ENCODE peak calls at places on chromosomes 11 and 22, in five cellular contexts. T is DND-41; J is AG10803; W is suprapubic skin; Y is CD8-positive, alpha-beta T cell. V is an unnamed sample.

GRCh38 chr11:116294630-116295029 is 478.2 kb downstream of the BUD13 start:
- DNase-seq in Y (no peak), T (no peak), W (no peak), J (peak), V (no peak)

GRCh38 chr11:37264060-37264459 is 666.0 kb upstream of the RAG2 start:
- DNase-seq in T (no peak), W (no peak), Y (no peak), J (no peak), V (no peak)

GRCh38 chr11:114846040-114846791 is 167.9 kb downstream of the NXPE2 start:
- DNase-seq in W (no peak), Y (no peak), T (no peak), J (no peak), V (no peak)

GRCh38 chr11:44737222-44737621 is 10.5 kb downstream of the TSPAN18 start:
- DNase-seq in T (no peak), J (no peak), Y (no peak), W (no peak), V (no peak)

GRCh38 chr22:47143249-47143938 is 380.9 kb downstream of the TBC1D22A start:
- DNase-seq in T (no peak), W (no peak), J (no peak), Y (no peak), V (no peak)

GRCh38 chr22:19576460-19577421 is 52.5 kb upstream of the CLDN5 start:
- DNase-seq in T (no peak), J (peak), W (no peak), Y (no peak), V (no peak)

GRCh38 chr11:5362017-5362625 is 10.8 kb downstream of the OR51B6 start:
- DNase-seq in Y (no peak), J (no peak), T (no peak), W (no peak), V (no peak)

GRCh38 chr11:58780578-58780977 is 48.8 kb upstream of the GLYAT start:
- DNase-seq in T (no peak), J (no peak), Y (no peak), W (no peak), V (no peak)

GRCh38 chr11:35647535-35648092 is 15.0 kb upstream of the TRIM44 start:
- DNase-seq in J (no peak), W (no peak), T (no peak), Y (no peak), V (no peak)

GRCh38 chr11:47987310-47987709 is 7.0 kb downstream of the PTPRJ start:
- DNase-seq in J (no peak), T (no peak), Y (no peak), W (no peak), V (no peak)

GRCh38 chr11:129917231-129917630 is 21.9 kb upstream of the NFRKB start:
- DNase-seq in Y (no peak), T (no peak), W (no peak), J (peak), V (no peak)

GRCh38 chr22:40690370-40690769 is 11.1 kb downstream of the MCHR1 start:
- DNase-seq in J (no peak), W (no peak), Y (no peak), T (no peak), V (no peak)

GRCh38 chr11:119236490-119236889 is 30.4 kb downstream of the CBL start:
- DNase-seq in T (no peak), J (no peak), Y (no peak), W (no peak), V (no peak)

GRCh38 chr11:15660496-15660895 is 545.8 kb downstream of the INSC start:
- DNase-seq in J (no peak), Y (no peak), T (no peak), W (no peak), V (no peak)

GRCh38 chr11:106087815-106088435 is 10.5 kb downstream of the AASDHPPT start:
- DNase-seq in W (no peak), T (peak), J (peak), Y (no peak), V (peak)

GRCh38 chr11:10397226-10397987 is 57.7 kb upstream of the AMPD3 start:
- DNase-seq in Y (no peak), J (no peak), T (no peak), W (no peak), V (no peak)

GRCh38 chr11:32870676-32871075 is 21.9 kb upstream of the QSER1 start:
- DNase-seq in W (no peak), J (no peak), Y (peak), T (peak), V (no peak)
- TF ChIP-seq CTCF in W (no peak), J (peak), Y (peak), T (peak), V (no peak)

DNA sequence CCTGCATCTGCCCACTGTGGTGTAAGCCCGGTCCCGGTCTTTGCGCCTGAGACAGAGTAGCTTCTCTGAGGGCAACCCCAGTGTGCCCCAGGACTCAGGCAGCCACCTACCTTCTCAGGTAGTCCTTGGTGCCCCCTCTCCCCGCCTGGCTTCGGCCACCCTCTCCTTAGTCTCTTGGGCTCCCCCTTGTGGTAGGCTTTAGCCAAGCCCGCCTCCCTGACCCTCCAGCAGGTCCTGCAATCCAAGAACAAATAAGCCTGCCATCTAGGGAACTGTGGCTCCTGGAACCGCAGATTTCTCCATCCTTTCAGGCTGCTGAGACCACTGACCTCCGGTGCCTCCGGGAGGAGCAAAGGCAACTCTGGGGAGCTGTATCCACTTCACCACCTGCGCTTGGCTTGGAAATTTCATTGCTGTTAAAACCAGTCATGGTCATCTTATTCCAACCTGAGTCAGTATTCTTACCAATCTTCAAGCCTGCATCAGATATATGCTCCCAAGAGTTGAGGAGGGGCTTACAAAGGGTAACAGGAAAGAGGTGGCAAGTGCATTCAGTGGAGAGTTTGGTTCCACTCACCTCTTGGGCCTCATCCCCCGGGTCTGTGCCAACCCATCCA is 52.8 kb upstream of the TENM4 start:
- DNase-seq in W (peak), J (peak), T (peak), Y (no peak), V (peak)
- TF ChIP-seq CTCF in W (peak), J (peak), T (peak), Y (peak), V (peak)

GRCh38 chr11:69074375-69074774 is 25.6 kb downstream of the TPCN2 start:
- DNase-seq in W (no peak), J (no peak), T (no peak), Y (no peak), V (no peak)

GRCh38 chr11:69074786-69075185 is 26.1 kb downstream of the TPCN2 start:
- DNase-seq in T (no peak), Y (no peak), W (no peak), J (no peak), V (no peak)

GRCh38 chr11:69078508-69078907 is 29.8 kb downstream of the TPCN2 start:
- DNase-seq in Y (no peak), J (no peak), T (no peak), W (no peak), V (no peak)

GRCh38 chr11:69075421-69076128 is 26.8 kb downstream of the TPCN2 start:
- DNase-seq in Y (no peak), J (peak), T (no peak), W (peak), V (no peak)

DNA sequence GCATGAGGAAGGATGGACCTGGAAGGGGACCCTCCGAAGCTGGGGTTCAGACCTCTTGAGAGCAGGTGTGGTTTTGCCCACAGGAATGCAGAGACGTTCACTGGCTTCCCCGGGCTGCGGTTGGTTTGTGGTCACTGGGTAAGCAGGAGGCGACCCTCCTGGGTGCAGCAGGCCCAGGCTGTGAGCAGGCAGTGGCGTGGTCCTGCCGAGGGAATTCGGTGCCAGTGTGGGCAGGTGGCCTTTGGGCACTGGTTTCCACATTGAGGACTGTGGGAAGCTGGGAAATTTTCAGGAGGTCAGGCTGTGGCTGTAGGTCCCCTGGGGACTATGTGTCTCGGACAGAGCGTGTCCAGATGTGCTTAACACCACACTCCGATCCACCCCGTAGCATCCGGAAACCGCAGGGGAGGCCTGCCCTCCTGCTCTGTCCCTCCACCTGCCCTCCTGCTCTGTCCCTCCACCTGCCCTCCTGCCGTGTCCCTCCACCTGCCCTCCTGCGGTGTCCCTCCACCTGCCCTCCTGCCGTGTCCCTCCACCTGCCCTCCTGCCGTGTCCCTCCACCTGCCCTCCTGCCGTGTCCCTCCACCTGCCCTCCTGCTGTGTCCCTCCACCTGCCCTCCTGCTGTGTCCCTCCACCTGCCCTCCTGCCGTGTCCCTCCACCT is 27.5 kb downstream of the TPCN2 start:
- DNase-seq in W (no peak), Y (no peak), J (peak), T (peak), V (no peak)
- TF ChIP-seq CTCF in W (no peak), Y (no peak), J (no peak), T (no peak), V (no peak)

GRCh38 chr11:32231909-32232493 is 141.1 kb downstream of the RCN1 start:
- DNase-seq in Y (no peak), W (no peak), T (peak), J (peak), V (no peak)
- TF ChIP-seq CTCF in Y (no peak), W (no peak), T (peak), J (peak), V (peak)

GRCh38 chr11:75073459-75074190 is 23.1 kb downstream of the OR2AT4 start:
- DNase-seq in W (no peak), T (no peak), Y (no peak), J (no peak), V (no peak)
- TF ChIP-seq CTCF in W (no peak), T (peak), Y (no peak), J (no peak), V (no peak)

GRCh38 chr11:120258661-120259060 is 18.7 kb downstream of the POU2F3 start:
- DNase-seq in Y (no peak), T (no peak), W (no peak), J (no peak), V (no peak)
- TF ChIP-seq CTCF in Y (no peak), T (no peak), W (no peak), J (no peak), V (no peak)

GRCh38 chr22:25829808-25830777 is 88.1 kb downstream of the MYO18B start:
- DNase-seq in J (no peak), W (no peak), Y (no peak), T (no peak), V (no peak)
- TF ChIP-seq CTCF in J (no peak), W (no peak), Y (no peak), T (no peak), V (no peak)